ENCODE peak calls at places on chromosome 18, in nine cellular contexts. V, S, J, H, K, D, Q, E and W are unnamed samples.
A peak's percentile ranks its signal among the peaks of the same experiment; 100 is the strongest.

GRCh38 chr18:13379930-13380665 is 161.5 kb downstream of the LDLRAD4 start:
- DNase-seq in J (no peak), Q (no peak), D (no peak), H (no peak), E (no peak), K (no peak), V (no peak), S (no peak), W (peak; percentile 33)

GRCh38 chr18:56627991-56628390 is 10.4 kb downstream of the TXNL1 start:
- DNase-seq in H (peak; percentile 10), V (no peak), D (no peak), K (no peak), S (no peak), J (no peak), Q (peak; percentile 15), E (no peak), W (no peak)

GRCh38 chr18:79690586-79691482 is 11.2 kb downstream of the CTDP1 start:
- DNase-seq in S (no peak), E (no peak), Q (no peak), V (no peak), J (no peak), D (no peak), H (no peak), K (no peak), W (no peak)

GRCh38 chr18:65081786-65082185 is 669.0 kb upstream of the CDH7 start:
- DNase-seq in V (no peak), E (no peak), K (no peak), S (no peak), J (no peak), Q (no peak), D (no peak), H (no peak), W (no peak)

GRCh38 chr18:80009661-80010550 is 21.5 kb upstream of the TXNL4A start:
- DNase-seq in Q (peak; percentile 99), S (peak; percentile 87), D (peak; percentile 92), V (peak; percentile 71), E (no peak), H (peak; percentile 98), J (no peak), K (no peak), W (peak; percentile 95)

GRCh38 chr18:67010916-67011315 is 407.0 kb upstream of the CDH19 start:
- DNase-seq in D (no peak), K (no peak), Q (peak; percentile 9), E (no peak), S (no peak), J (no peak), V (peak; percentile 75), H (peak; percentile 53), W (peak; percentile 3)

GRCh38 chr18:26471826-26472225 is 76.5 kb downstream of the KCTD1 start:
- DNase-seq in S (no peak), Q (no peak), E (no peak), J (no peak), H (no peak), V (no peak), K (no peak), D (no peak), W (no peak)

GRCh38 chr18:77123313-77124231 is 9.0 kb downstream of the MBP start:
- DNase-seq in D (no peak), Q (no peak), V (no peak), J (no peak), K (no peak), S (no peak), H (no peak), E (no peak), W (no peak)

GRCh38 chr18:8045890-8046289 is 478.8 kb downstream of the PTPRM start:
- DNase-seq in Q (peak; percentile 46), J (no peak), K (no peak), S (no peak), V (peak; percentile 10), D (no peak), E (no peak), H (peak; percentile 12), W (no peak)

GRCh38 chr18:5197032-5197434 is at the start of gene AKAIN1:
- DNase-seq in D (peak; percentile 37), K (peak; percentile 91), V (peak; percentile 40), E (peak; percentile 20), J (no peak), S (no peak), Q (peak; percentile 16), H (peak; percentile 38), W (peak; percentile 41)

GRCh38 chr18:10376735-10377134 is 77.7 kb upstream of the APCDD1 start:
- DNase-seq in Q (no peak), E (no peak), D (no peak), J (no peak), K (no peak), H (no peak), S (no peak), V (no peak), W (no peak)

GRCh38 chr18:7164610-7165009 is 47.0 kb upstream of the LAMA1 start:
- DNase-seq in S (no peak), J (no peak), Q (peak; percentile 53), V (peak; percentile 14), D (no peak), H (peak; percentile 37), K (no peak), E (no peak), W (peak; percentile 68)

GRCh38 chr18:63869374-63869773 is 18.1 kb upstream of the SERPINB2 start:
- DNase-seq in Q (peak; percentile 78), J (peak; percentile 48), D (no peak), E (no peak), S (no peak), H (peak; percentile 82), K (no peak), V (peak; percentile 95), W (peak; percentile 76)

GRCh38 chr18:79191956-79192355 is 122.8 kb downstream of the ATP9B start:
- DNase-seq in J (no peak), E (no peak), D (no peak), S (no peak), Q (no peak), V (no peak), H (no peak), K (no peak), W (no peak)

GRCh38 chr18:77138270-77138669 is 5.7 kb upstream of the MBP start:
- DNase-seq in S (no peak), J (no peak), V (no peak), Q (no peak), D (no peak), K (no peak), H (no peak), E (no peak), W (no peak)

DNA sequence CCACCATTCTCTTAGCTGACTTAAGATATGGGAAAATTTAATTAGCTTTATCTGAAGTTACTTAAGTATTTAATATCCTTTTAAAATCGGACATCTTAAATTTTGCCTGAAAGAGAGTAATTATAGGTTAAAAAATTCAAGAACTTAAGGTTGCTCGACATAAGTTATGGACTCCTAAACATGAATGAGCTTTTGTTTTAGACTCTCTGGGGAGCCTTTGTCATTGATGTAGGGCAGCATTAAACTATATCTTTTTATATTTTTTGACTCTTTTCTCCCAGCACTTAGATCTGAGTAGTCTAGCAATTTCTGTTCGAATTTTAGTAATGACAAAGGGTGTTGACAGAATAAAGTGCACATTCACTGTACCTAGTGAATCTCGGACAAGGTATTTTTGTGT is 4.7 kb downstream of the PHLPP1 start:
- DNase-seq in K (no peak), E (no peak), H (no peak), S (no peak), Q (no peak), J (no peak), V (no peak), D (no peak), W (no peak)
- H3K4me3 ChIP-seq in K (peak overlapping the region; percentile 5), E (no peak overlapping the region), H (no peak overlapping the region), S (no peak overlapping the region), Q (no peak overlapping the region), J (no peak overlapping the region), V (no peak overlapping the region), D (peak overlapping the region; percentile 75), W (no peak overlapping the region)

GRCh38 chr18:47777626-47778025 is 152.8 kb downstream of the SMAD2 start:
- DNase-seq in E (no peak), V (no peak), S (no peak), J (no peak), H (no peak), Q (no peak), D (no peak), K (no peak), W (no peak)
- TF ChIP-seq CTCF in E (no peak), V (no peak), S (no peak), J (no peak), H (no peak), Q (no peak), D (no peak), K (no peak), W (no peak)

GRCh38 chr18:49013961-49014604 is 63.3 kb upstream of the SMAD7 start:
- DNase-seq in D (no peak), S (no peak), J (peak; percentile 41), K (no peak), Q (no peak), H (no peak), V (no peak), E (no peak), W (no peak)
- H3K4me3 ChIP-seq in D (no peak overlapping the region), S (no peak overlapping the region), J (no peak overlapping the region), K (no peak overlapping the region), Q (no peak overlapping the region), H (no peak overlapping the region), V (no peak overlapping the region), E (no peak overlapping the region), W (no peak overlapping the region)

GRCh38 chr18:33606621-33607020 is 28.6 kb downstream of the ASXL3 start:
- DNase-seq in V (no peak), K (no peak), D (no peak), Q (no peak), S (no peak), J (no peak), H (no peak), E (no peak), W (no peak)
- TF ChIP-seq CTCF in V (peak; percentile 7), K (no peak), D (no peak), Q (peak; percentile 7), S (no peak), J (no peak), H (no peak), E (peak; percentile 22), W (no peak)